ENCODE peak calls at places on chromosomes 5 and 9, in four cellular contexts. One of them, this sample, is unnamed.
A peak's percentile ranks its signal among the peaks of the same experiment; 100 is the strongest.

GRCh38 chr5:51657340-51658240 is 274.3 kb downstream of the ISL1 start:
- DNase-seq in choroid plexus epithelial cell: no peak
- DNase-seq in AG10803: no peak
- DNase-seq in uterus: no peak
- DNase-seq in this sample: no peak

GRCh38 chr5:96075579-96076289 is 114.1 kb upstream of the ELL2 start:
- DNase-seq in AG10803: no peak
- DNase-seq in uterus: no peak
- DNase-seq in choroid plexus epithelial cell: no peak
- DNase-seq in this sample: no peak

GRCh38 chr9:87760534-87760933 is 34.6 kb downstream of the CTSL start:
- DNase-seq in AG10803: no peak
- DNase-seq in choroid plexus epithelial cell: no peak
- DNase-seq in uterus: no peak
- DNase-seq in this sample: no peak

GRCh38 chr9:97307091-97307490 is 368 bp upstream of the CCDC180 start:
- DNase-seq in uterus: peak; percentile 55
- DNase-seq in AG10803: peak; percentile 30
- DNase-seq in choroid plexus epithelial cell: peak; percentile 90
- DNase-seq in this sample: peak; percentile 63

GRCh38 chr5:58462154-58462553 is 2.3 kb upstream of the PLK2 start:
- DNase-seq in uterus: no peak
- DNase-seq in choroid plexus epithelial cell: no peak
- DNase-seq in AG10803: peak; percentile 33
- DNase-seq in this sample: peak; percentile 48

GRCh38 chr9:21813575-21814473 is 11.4 kb downstream of the MTAP start:
- DNase-seq in AG10803: peak; percentile 86
- DNase-seq in uterus: peak; percentile 30
- DNase-seq in choroid plexus epithelial cell: peak; percentile 93
- DNase-seq in this sample: peak; percentile 93

GRCh38 chr5:94707359-94707758 is 88.9 kb downstream of the SLF1 start:
- DNase-seq in AG10803: no peak
- DNase-seq in uterus: no peak
- DNase-seq in choroid plexus epithelial cell: peak; percentile 61
- DNase-seq in this sample: no peak

GRCh38 chr5:43572357-43572756 is 15.5 kb upstream of the PAIP1 start:
- DNase-seq in choroid plexus epithelial cell: peak; percentile 40
- DNase-seq in uterus: no peak
- DNase-seq in AG10803: peak; percentile 33
- DNase-seq in this sample: no peak

GRCh38 chr5:139799359-139799758 is 3.8 kb downstream of the PSD2 start:
- DNase-seq in choroid plexus epithelial cell: no peak
- DNase-seq in AG10803: no peak
- DNase-seq in uterus: no peak
- DNase-seq in this sample: no peak

GRCh38 chr5:1930501-1930879 is 47.8 kb upstream of the IRX4 start:
- DNase-seq in choroid plexus epithelial cell: no peak
- DNase-seq in uterus: peak; percentile 23
- DNase-seq in AG10803: no peak
- DNase-seq in this sample: no peak

GRCh38 chr5:144798595-144798994 is 627.9 kb downstream of the KCTD16 start:
- DNase-seq in choroid plexus epithelial cell: no peak
- DNase-seq in uterus: no peak
- DNase-seq in AG10803: no peak
- DNase-seq in this sample: no peak

GRCh38 chr5:132489051-132489770 is 1.4 kb downstream of the IRF1 start:
- DNase-seq in AG10803: no peak
- DNase-seq in uterus: peak; percentile 13
- DNase-seq in choroid plexus epithelial cell: no peak
- DNase-seq in this sample: no peak

GRCh38 chr9:4886698-4887097 is 94.0 kb downstream of the RCL1 start:
- DNase-seq in AG10803: peak; percentile 5
- DNase-seq in choroid plexus epithelial cell: no peak
- DNase-seq in uterus: no peak
- DNase-seq in this sample: no peak

GRCh38 chr9:121249563-121249962 is 18.4 kb upstream of the GSN start:
- DNase-seq in choroid plexus epithelial cell: no peak
- DNase-seq in uterus: no peak
- DNase-seq in AG10803: no peak
- DNase-seq in this sample: no peak

GRCh38 chr5:57172466-57172961 is 1.3 kb upstream of the GPBP1 start:
- DNase-seq in uterus: no peak
- DNase-seq in choroid plexus epithelial cell: peak; percentile 50
- DNase-seq in AG10803: no peak
- DNase-seq in this sample: peak; percentile 41

GRCh38 chr9:124913378-124913777 is 27.5 kb downstream of the GOLGA1 start:
- DNase-seq in uterus: no peak
- DNase-seq in AG10803: no peak
- DNase-seq in choroid plexus epithelial cell: no peak
- DNase-seq in this sample: no peak

GRCh38 chr9:133994359-133995011 is 2.4 kb upstream of the VAV2 start:
- DNase-seq in choroid plexus epithelial cell: peak; percentile 72
- DNase-seq in AG10803: peak; percentile 43
- DNase-seq in uterus: peak; percentile 83
- DNase-seq in this sample: peak; percentile 71

GRCh38 chr9:133837644-133838597 is 99.8 kb upstream of the SARDH start:
- DNase-seq in uterus: no peak
- DNase-seq in choroid plexus epithelial cell: no peak
- DNase-seq in AG10803: no peak
- DNase-seq in this sample: no peak

GRCh38 chr9:72044095-72044494 is 16.3 kb downstream of the C9orf57 start:
- DNase-seq in choroid plexus epithelial cell: no peak
- DNase-seq in AG10803: no peak
- DNase-seq in uterus: no peak
- DNase-seq in this sample: no peak

GRCh38 chr5:136056771-136057335 is 28.1 kb downstream of the TGFBI start:
- DNase-seq in uterus: no peak
- DNase-seq in AG10803: no peak
- DNase-seq in choroid plexus epithelial cell: no peak
- DNase-seq in this sample: no peak

GRCh38 chr5:136056336-136056735 is 27.5 kb downstream of the TGFBI start:
- DNase-seq in uterus: no peak
- DNase-seq in AG10803: no peak
- DNase-seq in choroid plexus epithelial cell: no peak
- DNase-seq in this sample: no peak

GRCh38 chr5:136058972-136059354 is 30.2 kb downstream of the TGFBI start:
- DNase-seq in AG10803: no peak
- DNase-seq in uterus: no peak
- DNase-seq in choroid plexus epithelial cell: no peak
- DNase-seq in this sample: no peak

GRCh38 chr5:136057401-136057951 is 28.7 kb downstream of the TGFBI start:
- DNase-seq in AG10803: no peak
- DNase-seq in choroid plexus epithelial cell: peak; percentile 85
- DNase-seq in uterus: no peak
- DNase-seq in this sample: peak; percentile 65

GRCh38 chr5:136058031-136058971 is 29.5 kb downstream of the TGFBI start:
- DNase-seq in uterus: peak; percentile 78
- DNase-seq in choroid plexus epithelial cell: peak; percentile 98
- DNase-seq in AG10803: peak; percentile 99
- DNase-seq in this sample: peak; percentile 99
- TF ChIP-seq CTCF in uterus: peak; percentile 19
- TF ChIP-seq CTCF in choroid plexus epithelial cell: peak; percentile 67
- TF ChIP-seq CTCF in AG10803: peak; percentile 83
- TF ChIP-seq CTCF in this sample: peak; percentile 63

GRCh38 chr5:68251804-68252648 is 36.5 kb downstream of the PIK3R1 start:
- DNase-seq in choroid plexus epithelial cell: peak; percentile 94
- DNase-seq in AG10803: peak; percentile 87
- DNase-seq in uterus: peak; percentile 74
- DNase-seq in this sample: peak; percentile 86
- H3K4me3 ChIP-seq in choroid plexus epithelial cell: no peak overlapping the region
- H3K4me3 ChIP-seq in AG10803: no peak overlapping the region
- H3K4me3 ChIP-seq in uterus: no peak overlapping the region
- H3K4me3 ChIP-seq in this sample: no peak overlapping the region

DNA sequence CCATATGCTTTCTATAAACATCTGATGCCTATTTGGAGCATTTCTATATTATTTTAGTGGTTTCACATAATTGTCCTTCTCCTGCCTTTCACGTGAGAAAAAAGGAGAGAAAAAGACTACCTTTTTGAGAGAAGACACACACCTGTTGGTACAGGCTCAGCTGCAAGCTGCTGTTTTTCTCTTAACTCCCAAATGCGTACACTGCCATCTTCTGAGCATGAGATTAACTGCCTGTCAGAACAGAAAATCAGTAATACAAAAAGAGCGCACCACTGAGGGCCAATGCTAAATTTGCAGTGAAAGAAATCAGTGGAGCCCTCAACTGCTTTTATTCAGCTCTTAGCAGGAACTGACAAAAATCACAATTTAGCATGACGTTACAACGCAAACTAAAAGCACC is 54.9 kb downstream of the WDR41 start:
- DNase-seq in uterus: no peak
- DNase-seq in choroid plexus epithelial cell: peak; percentile 57
- DNase-seq in AG10803: no peak
- DNase-seq in this sample: no peak
- TF ChIP-seq CTCF in uterus: peak; percentile 27
- TF ChIP-seq CTCF in choroid plexus epithelial cell: peak; percentile 53
- TF ChIP-seq CTCF in AG10803: no peak
- TF ChIP-seq CTCF in this sample: no peak

DNA sequence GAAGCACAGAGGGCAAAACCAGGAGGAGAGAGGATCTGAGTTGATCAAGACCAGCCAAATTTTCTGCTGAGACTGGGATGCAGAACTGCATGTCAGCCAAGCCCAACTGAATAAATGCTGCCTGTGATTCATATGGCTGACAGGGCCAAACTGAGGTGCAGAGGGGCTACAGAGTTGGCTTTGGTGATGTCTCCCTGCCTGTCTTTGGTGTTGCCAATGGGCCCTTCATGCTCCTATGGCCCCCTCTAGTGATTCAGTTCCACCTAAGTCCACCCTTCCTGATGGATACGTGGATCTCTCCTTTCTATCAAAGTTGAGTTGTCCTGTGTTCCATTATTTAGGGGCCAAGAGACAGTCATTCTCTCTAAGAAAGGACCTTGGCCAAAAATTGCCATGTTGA is 163.6 kb upstream of the TLE4 start:
- DNase-seq in choroid plexus epithelial cell: peak; percentile 11
- DNase-seq in uterus: no peak
- DNase-seq in AG10803: peak; percentile 3
- DNase-seq in this sample: no peak
- H3K4me3 ChIP-seq in choroid plexus epithelial cell: no peak overlapping the region
- H3K4me3 ChIP-seq in uterus: no peak overlapping the region
- H3K4me3 ChIP-seq in AG10803: no peak overlapping the region
- H3K4me3 ChIP-seq in this sample: no peak overlapping the region

GRCh38 chr9:118271936-118272335 is 567.7 kb downstream of the TLR4 start:
- DNase-seq in choroid plexus epithelial cell: no peak
- DNase-seq in AG10803: no peak
- DNase-seq in uterus: no peak
- DNase-seq in this sample: no peak

GRCh38 chr9:118268046-118268445 is 563.8 kb downstream of the TLR4 start:
- DNase-seq in AG10803: no peak
- DNase-seq in choroid plexus epithelial cell: no peak
- DNase-seq in uterus: no peak
- DNase-seq in this sample: no peak

GRCh38 chr9:118276784-118277183 is 572.6 kb downstream of the TLR4 start:
- DNase-seq in choroid plexus epithelial cell: no peak
- DNase-seq in AG10803: no peak
- DNase-seq in uterus: no peak
- DNase-seq in this sample: no peak

DNA sequence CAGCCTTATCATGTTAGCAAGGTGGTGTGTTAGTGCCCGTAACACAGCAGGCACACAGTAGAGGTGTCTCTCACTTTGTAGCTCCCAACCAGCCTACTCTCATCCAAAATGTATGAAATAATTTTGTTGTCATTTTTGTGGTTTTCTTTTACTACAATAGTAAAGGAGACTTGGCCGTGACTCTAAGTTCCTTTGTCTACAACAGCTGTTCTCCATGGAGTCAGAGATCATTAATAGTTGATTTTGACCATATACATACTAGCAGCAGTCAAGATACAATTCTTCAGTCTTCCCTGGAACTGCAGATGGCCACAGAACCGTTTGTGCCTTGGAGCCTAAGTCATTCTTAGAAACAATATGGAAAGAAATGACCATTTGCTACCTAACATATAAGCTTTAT is 567.1 kb downstream of the TLR4 start:
- DNase-seq in choroid plexus epithelial cell: no peak
- DNase-seq in AG10803: no peak
- DNase-seq in uterus: no peak
- DNase-seq in this sample: no peak
- TF ChIP-seq CTCF in choroid plexus epithelial cell: no peak
- TF ChIP-seq CTCF in AG10803: no peak
- TF ChIP-seq CTCF in uterus: no peak
- TF ChIP-seq CTCF in this sample: no peak

GRCh38 chr5:4038994-4039393 is 443.4 kb downstream of the IRX1 start:
- DNase-seq in choroid plexus epithelial cell: no peak
- DNase-seq in uterus: no peak
- DNase-seq in AG10803: no peak
- DNase-seq in this sample: no peak
- H3K4me3 ChIP-seq in choroid plexus epithelial cell: no peak overlapping the region
- H3K4me3 ChIP-seq in uterus: no peak overlapping the region
- H3K4me3 ChIP-seq in AG10803: no peak overlapping the region
- H3K4me3 ChIP-seq in this sample: no peak overlapping the region

GRCh38 chr5:74940782-74941363 is 74.7 kb upstream of the FAM169A start:
- DNase-seq in AG10803: no peak
- DNase-seq in uterus: no peak
- DNase-seq in choroid plexus epithelial cell: no peak
- DNase-seq in this sample: no peak

GRCh38 chr5:74945561-74946165 is 79.5 kb upstream of the FAM169A start:
- DNase-seq in uterus: no peak
- DNase-seq in AG10803: no peak
- DNase-seq in choroid plexus epithelial cell: no peak
- DNase-seq in this sample: no peak

GRCh38 chr5:74946471-74946870 is 80.3 kb upstream of the FAM169A start:
- DNase-seq in choroid plexus epithelial cell: no peak
- DNase-seq in AG10803: no peak
- DNase-seq in uterus: no peak
- DNase-seq in this sample: no peak

GRCh38 chr5:74942622-74943286 is 76.6 kb upstream of the FAM169A start:
- DNase-seq in choroid plexus epithelial cell: no peak
- DNase-seq in AG10803: no peak
- DNase-seq in uterus: no peak
- DNase-seq in this sample: no peak

GRCh38 chr5:74943905-74944304 is 77.7 kb upstream of the FAM169A start:
- DNase-seq in uterus: no peak
- DNase-seq in choroid plexus epithelial cell: no peak
- DNase-seq in AG10803: no peak
- DNase-seq in this sample: no peak
- TF ChIP-seq CTCF in uterus: no peak
- TF ChIP-seq CTCF in choroid plexus epithelial cell: peak; percentile 30
- TF ChIP-seq CTCF in AG10803: peak; percentile 30
- TF ChIP-seq CTCF in this sample: no peak